ENCODE peak calls at places on chromosomes 12 and 14, in four cellular contexts. One of them, this sample, is unnamed.

GRCh38 chr12:63124778-63125177 is 26.2 kb downstream of the AVPR1A start:
- DNase-seq in HCT116: no peak
- DNase-seq in neural progenitor cell: no peak
- DNase-seq in hepatocyte: no peak
- DNase-seq in this sample: no peak

GRCh38 chr12:77256924-77257323 is 191.6 kb upstream of the E2F7 start:
- DNase-seq in HCT116: no peak
- DNase-seq in neural progenitor cell: no peak
- DNase-seq in hepatocyte: no peak
- DNase-seq in this sample: no peak

GRCh38 chr14:44494125-44494524 is 13.0 kb downstream of the FSCB start:
- DNase-seq in hepatocyte: no peak
- DNase-seq in neural progenitor cell: no peak
- DNase-seq in HCT116: no peak
- DNase-seq in this sample: no peak

GRCh38 chr12:41683023-41683422 is 461.7 kb downstream of the GXYLT1 start:
- DNase-seq in HCT116: no peak
- DNase-seq in hepatocyte: no peak
- DNase-seq in neural progenitor cell: no peak
- DNase-seq in this sample: no peak

GRCh38 chr14:68692916-68693771 is 99.7 kb downstream of the ZFP36L1 start:
- DNase-seq in neural progenitor cell: no peak
- DNase-seq in HCT116: no peak
- DNase-seq in hepatocyte: no peak
- DNase-seq in this sample: no peak

GRCh38 chr14:31441273-31442110 is 15.8 kb downstream of the DTD2 start:
- DNase-seq in hepatocyte: no peak
- DNase-seq in HCT116: no peak
- DNase-seq in neural progenitor cell: no peak
- DNase-seq in this sample: no peak

GRCh38 chr14:68513137-68513536 is 279.7 kb downstream of the ZFP36L1 start:
- DNase-seq in hepatocyte: no peak
- DNase-seq in neural progenitor cell: no peak
- DNase-seq in HCT116: no peak
- DNase-seq in this sample: no peak

GRCh38 chr12:1590083-1590979 is 4.0 kb downstream of the FBXL14 start:
- DNase-seq in hepatocyte: no peak
- DNase-seq in HCT116: no peak
- DNase-seq in neural progenitor cell: peak; percentile 94
- DNase-seq in this sample: peak; percentile 93

GRCh38 chr12:16281157-16281556 is 3.7 kb upstream of the SLC15A5 start:
- DNase-seq in hepatocyte: peak; percentile 16
- DNase-seq in neural progenitor cell: no peak
- DNase-seq in HCT116: no peak
- DNase-seq in this sample: no peak

GRCh38 chr12:57150400-57150799 is 3.0 kb upstream of the LRP1-AS start:
- DNase-seq in hepatocyte: no peak
- DNase-seq in HCT116: no peak
- DNase-seq in neural progenitor cell: no peak
- DNase-seq in this sample: no peak

DNA sequence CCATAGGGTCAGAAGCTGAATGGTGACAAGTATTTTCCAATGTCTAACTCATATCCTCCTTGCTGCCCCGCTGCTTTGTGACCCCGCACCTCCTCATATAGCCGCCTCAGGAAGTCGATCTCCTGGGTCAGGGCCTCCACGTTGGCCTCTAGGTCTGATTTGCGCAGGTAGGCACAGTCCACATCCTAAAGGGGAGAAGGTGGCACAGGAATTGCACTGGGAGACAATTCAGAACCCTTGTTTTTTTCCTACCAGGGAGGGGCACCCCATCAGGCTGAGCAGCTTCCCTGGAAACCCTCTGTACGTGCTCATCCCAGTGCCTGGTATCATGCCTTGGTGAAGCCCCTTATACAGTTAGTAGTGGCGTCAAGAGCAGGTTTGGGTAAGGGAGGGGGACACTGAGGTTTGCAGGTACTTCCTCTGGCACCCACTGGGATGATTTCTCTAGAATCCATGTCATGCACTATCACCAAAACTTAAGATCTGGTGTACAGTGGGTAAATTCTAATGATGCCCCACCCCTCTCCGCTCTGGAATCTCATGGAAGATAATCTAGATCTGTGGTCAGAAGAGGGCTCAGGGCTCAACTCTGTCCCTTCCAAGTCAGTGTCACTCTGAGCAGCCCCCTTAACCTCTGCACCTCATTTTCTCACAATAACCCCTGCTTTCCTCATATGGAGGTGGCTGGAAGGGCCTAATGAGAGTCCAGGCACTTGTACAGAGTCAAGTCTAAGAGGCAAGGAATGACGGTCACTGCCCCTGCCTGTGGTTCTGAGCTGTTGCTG is 20.1 kb upstream of the KRT86 start:
- DNase-seq in neural progenitor cell: no peak
- DNase-seq in hepatocyte: no peak
- DNase-seq in HCT116: no peak
- DNase-seq in this sample: no peak
- TF ChIP-seq EZH2phosphoT487 in neural progenitor cell: no peak
- TF ChIP-seq EZH2phosphoT487 in hepatocyte: no peak
- TF ChIP-seq EZH2phosphoT487 in HCT116: no peak
- TF ChIP-seq EZH2phosphoT487 in this sample: no peak

GRCh38 chr12:6376079-6376941 is 947 bp upstream of the SCNN1A start:
- DNase-seq in neural progenitor cell: peak; percentile 87
- DNase-seq in HCT116: no peak
- DNase-seq in hepatocyte: peak; percentile 75
- DNase-seq in this sample: peak; percentile 88

GRCh38 chr12:6373022-6373787 is 2.2 kb downstream of the SCNN1A start:
- DNase-seq in neural progenitor cell: no peak
- DNase-seq in hepatocyte: no peak
- DNase-seq in HCT116: peak; percentile 65
- DNase-seq in this sample: no peak

GRCh38 chr12:6374028-6374780 is 1.2 kb downstream of the SCNN1A start:
- DNase-seq in neural progenitor cell: no peak
- DNase-seq in HCT116: no peak
- DNase-seq in hepatocyte: no peak
- DNase-seq in this sample: no peak

GRCh38 chr12:6375269-6376078 is at the start of gene SCNN1A:
- DNase-seq in neural progenitor cell: peak; percentile 41
- DNase-seq in HCT116: no peak
- DNase-seq in hepatocyte: peak; percentile 72
- DNase-seq in this sample: peak; percentile 97

DNA sequence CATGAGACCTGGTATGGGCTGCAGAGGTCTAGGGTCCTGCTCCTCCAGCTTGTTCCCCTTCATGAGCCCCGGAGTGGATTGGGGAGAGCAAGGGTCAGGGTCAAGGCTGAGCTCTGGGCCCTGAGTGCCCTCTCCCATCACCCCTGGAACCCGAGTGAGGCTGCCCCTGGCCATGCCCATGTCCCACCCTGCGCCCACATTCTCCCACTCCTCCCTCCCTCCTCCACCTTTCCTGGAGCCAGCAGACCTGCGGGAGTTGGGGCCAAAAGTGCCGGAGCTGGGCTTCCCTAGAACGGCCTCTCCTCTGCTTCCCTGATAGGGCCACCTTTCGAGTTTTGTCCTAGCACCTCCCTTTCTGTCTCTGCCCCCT is 597 bp downstream of the SCNN1A start:
- DNase-seq in neural progenitor cell: no peak
- DNase-seq in HCT116: no peak
- DNase-seq in hepatocyte: no peak
- DNase-seq in this sample: no peak
- H3K4me1 ChIP-seq in neural progenitor cell: peaks cover 78% of the 10 kb centered on the region
- H3K4me1 ChIP-seq in HCT116: peaks cover 90% of the 10 kb centered on the region
- H3K4me1 ChIP-seq in hepatocyte: peaks cover 64% of the 10 kb centered on the region
- H3K4me1 ChIP-seq in this sample: peaks cover 61% of the 10 kb centered on the region

GRCh38 chr12:107446476-107446875 is 239.1 kb upstream of the PWP1 start:
- DNase-seq in hepatocyte: no peak
- DNase-seq in neural progenitor cell: no peak
- DNase-seq in HCT116: no peak
- DNase-seq in this sample: no peak

GRCh38 chr12:107447336-107447735 is 238.3 kb upstream of the PWP1 start:
- DNase-seq in hepatocyte: no peak
- DNase-seq in HCT116: no peak
- DNase-seq in neural progenitor cell: no peak
- DNase-seq in this sample: no peak

GRCh38 chr12:107449891-107450290 is 235.7 kb upstream of the PWP1 start:
- DNase-seq in HCT116: no peak
- DNase-seq in neural progenitor cell: no peak
- DNase-seq in hepatocyte: no peak
- DNase-seq in this sample: no peak

GRCh38 chr12:107450541-107450940 is 235.1 kb upstream of the PWP1 start:
- DNase-seq in HCT116: no peak
- DNase-seq in hepatocyte: no peak
- DNase-seq in neural progenitor cell: peak; percentile 29
- DNase-seq in this sample: peak; percentile 32

GRCh38 chr12:107448198-107448597 is 237.4 kb upstream of the PWP1 start:
- DNase-seq in HCT116: peak; percentile 3
- DNase-seq in hepatocyte: no peak
- DNase-seq in neural progenitor cell: peak; percentile 73
- DNase-seq in this sample: peak; percentile 80
- TF ChIP-seq EZH2phosphoT487 in HCT116: no peak
- TF ChIP-seq EZH2phosphoT487 in hepatocyte: no peak
- TF ChIP-seq EZH2phosphoT487 in neural progenitor cell: no peak
- TF ChIP-seq EZH2phosphoT487 in this sample: no peak

DNA sequence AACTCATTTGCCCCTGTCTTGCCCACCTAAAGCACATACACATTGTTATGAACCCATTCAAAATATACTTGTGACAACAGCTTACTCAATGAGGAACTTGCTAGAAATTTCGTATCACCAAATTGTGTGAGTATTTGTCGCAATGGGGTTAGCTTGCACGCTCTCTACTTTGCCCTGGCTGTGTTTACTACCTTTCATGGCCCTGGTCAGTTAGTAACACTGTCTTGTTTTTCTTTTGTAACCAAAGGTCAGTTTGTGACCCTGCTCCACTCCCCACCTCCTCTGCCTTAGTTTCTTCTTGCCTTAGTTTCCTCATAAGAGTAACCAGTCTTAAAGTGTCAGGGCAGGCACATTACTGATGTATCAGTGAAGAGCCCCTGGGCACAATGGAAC is 205.8 kb upstream of the EEA1 start:
- DNase-seq in hepatocyte: peak; percentile 20
- DNase-seq in neural progenitor cell: no peak
- DNase-seq in HCT116: no peak
- DNase-seq in this sample: no peak
- H3K4me1 ChIP-seq in hepatocyte: peaks cover 21% of the 10 kb centered on the region
- H3K4me1 ChIP-seq in neural progenitor cell: peaks cover 16% of the 10 kb centered on the region
- H3K4me1 ChIP-seq in HCT116: peaks cover 7% of the 10 kb centered on the region
- H3K4me1 ChIP-seq in this sample: no peaks in the 10 kb centered on the region

GRCh38 chr14:89303452-89304435 is 113.3 kb downstream of the FOXN3 start:
- DNase-seq in neural progenitor cell: peak; percentile 22
- DNase-seq in HCT116: no peak
- DNase-seq in hepatocyte: peak; percentile 80
- DNase-seq in this sample: no peak
- TF ChIP-seq EZH2phosphoT487 in neural progenitor cell: no peak
- TF ChIP-seq EZH2phosphoT487 in HCT116: no peak
- TF ChIP-seq EZH2phosphoT487 in hepatocyte: no peak
- TF ChIP-seq EZH2phosphoT487 in this sample: no peak

GRCh38 chr12:131051155-131051473 is 97.4 kb downstream of the ADGRD1 start:
- DNase-seq in HCT116: no peak
- DNase-seq in neural progenitor cell: no peak
- DNase-seq in hepatocyte: no peak
- DNase-seq in this sample: no peak
- H3K4me1 ChIP-seq in HCT116: no peaks in the 10 kb centered on the region
- H3K4me1 ChIP-seq in neural progenitor cell: no peaks in the 10 kb centered on the region
- H3K4me1 ChIP-seq in hepatocyte: no peaks in the 10 kb centered on the region
- H3K4me1 ChIP-seq in this sample: no peaks in the 10 kb centered on the region

DNA sequence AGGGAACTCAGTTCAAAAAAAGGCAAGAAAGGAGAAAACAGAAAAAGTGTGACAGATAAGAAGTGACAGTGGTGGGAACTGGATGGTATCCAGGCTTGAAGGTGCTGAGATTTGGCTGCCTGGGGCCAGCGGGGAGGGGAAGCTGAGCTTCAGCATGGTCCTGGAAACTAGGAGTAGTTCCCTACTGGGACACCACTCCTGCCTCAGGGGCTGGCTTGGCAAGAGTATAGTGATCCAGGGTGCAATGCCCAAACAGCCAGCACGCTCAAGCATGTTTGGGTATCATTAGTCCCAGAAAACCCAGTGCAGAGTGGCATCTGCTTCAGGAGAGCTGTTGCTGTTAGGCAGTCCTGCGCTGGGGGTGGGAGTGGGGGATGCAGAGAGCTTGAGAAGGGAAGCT is 49.5 kb upstream of the KTN1 start:
- DNase-seq in hepatocyte: no peak
- DNase-seq in HCT116: no peak
- DNase-seq in neural progenitor cell: no peak
- DNase-seq in this sample: no peak
- TF ChIP-seq EZH2phosphoT487 in hepatocyte: no peak
- TF ChIP-seq EZH2phosphoT487 in HCT116: no peak
- TF ChIP-seq EZH2phosphoT487 in neural progenitor cell: no peak
- TF ChIP-seq EZH2phosphoT487 in this sample: no peak

DNA sequence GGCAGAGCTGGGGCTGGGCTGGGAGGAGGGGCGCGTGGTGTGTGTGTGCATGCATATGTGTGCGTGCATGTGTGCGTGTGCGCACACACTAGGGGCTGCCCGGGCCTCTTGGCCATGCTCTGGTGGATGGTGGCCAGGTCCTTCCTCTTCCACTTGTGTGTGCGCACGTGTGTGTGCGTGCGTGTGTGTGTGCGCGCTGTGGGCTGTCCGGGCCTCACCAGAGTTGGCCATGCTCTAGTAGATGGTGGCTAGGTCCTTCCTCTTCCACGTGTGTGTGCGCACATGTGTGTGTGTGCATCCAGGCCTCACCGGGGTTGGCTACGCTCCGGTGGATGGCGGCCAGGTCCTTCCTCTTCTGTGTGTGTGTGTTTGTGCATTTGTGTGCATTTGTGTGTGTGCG is 24.7 kb downstream of the FOXN4 start:
- DNase-seq in HCT116: no peak
- DNase-seq in hepatocyte: no peak
- DNase-seq in neural progenitor cell: no peak
- DNase-seq in this sample: no peak
- H3K4me1 ChIP-seq in HCT116: no peaks in the 10 kb centered on the region
- H3K4me1 ChIP-seq in hepatocyte: no peaks in the 10 kb centered on the region
- H3K4me1 ChIP-seq in neural progenitor cell: no peaks in the 10 kb centered on the region
- H3K4me1 ChIP-seq in this sample: no peaks in the 10 kb centered on the region